ENCODE peak calls at places on chromosomes 1 and 21, in ten cellular contexts. X is occipital lobe, M is GM18507, K is coronary artery, Y is stromal cell of bone marrow, H is AML-193, D is HT-29, L is body of pancreas, E is HEK293T, B is dorsolateral prefrontal cortex. S is an unnamed sample.

GRCh38 chr1:194829492-194829891 is 1643.1 kb upstream of the B3GALT2 start:
- DNase-seq in K (no peak), B (no peak), X (no peak), E (no peak), H (no peak), M (no peak), D (no peak), L (no peak), Y (no peak), S (no peak)

GRCh38 chr1:37497832-37498231 is 16.7 kb downstream of the MEAF6 start:
- DNase-seq in D (peak), E (no peak), B (no peak), X (no peak), H (no peak), Y (no peak), L (peak), M (no peak), K (no peak), S (no peak)

GRCh38 chr1:245855846-245856730 is 651.0 kb downstream of the SMYD3 start:
- DNase-seq in D (no peak), Y (peak), X (no peak), K (no peak), E (no peak), L (no peak), B (no peak), M (no peak), H (no peak), S (no peak)

GRCh38 chr1:24707659-24708058 is 37.6 kb upstream of the CLIC4 start:
- DNase-seq in K (no peak), Y (no peak), D (no peak), H (no peak), L (no peak), E (no peak), X (no peak), B (no peak), M (no peak), S (no peak)

GRCh38 chr21:37060296-37060695 is 12.6 kb downstream of the PIGP start:
- DNase-seq in K (no peak), B (no peak), D (peak), Y (peak), M (no peak), H (no peak), L (no peak), E (peak), X (peak), S (peak)

GRCh38 chr1:150804671-150805070 is 3.4 kb downstream of the CTSK start:
- DNase-seq in E (no peak), M (no peak), D (no peak), X (no peak), H (no peak), B (no peak), Y (no peak), L (no peak), K (no peak), S (no peak)

GRCh38 chr1:226578946-226579639 is 30.5 kb downstream of the STUM start:
- DNase-seq in H (no peak), L (no peak), M (no peak), X (no peak), B (no peak), E (no peak), K (no peak), D (no peak), Y (no peak), S (no peak)

GRCh38 chr1:248823517-248824001 is 2.2 kb downstream of the SH3BP5L start:
- DNase-seq in E (no peak), Y (peak), H (no peak), M (no peak), X (no peak), K (peak), D (no peak), L (peak), B (no peak), S (no peak)

GRCh38 chr1:184002071-184002470 is 35.5 kb downstream of the COLGALT2 start:
- DNase-seq in M (no peak), K (no peak), H (no peak), Y (peak), B (no peak), D (peak), E (no peak), X (peak), L (peak), S (no peak)

GRCh38 chr1:29525941-29526340 is 289.6 kb downstream of the PTPRU start:
- DNase-seq in L (no peak), D (no peak), Y (no peak), M (no peak), B (no peak), H (no peak), E (no peak), X (no peak), K (peak), S (no peak)

GRCh38 chr1:59390307-59390706 is 93.4 kb downstream of the FGGY start:
- DNase-seq in K (no peak), E (no peak), Y (no peak), B (no peak), H (no peak), L (no peak), X (no peak), D (no peak), M (no peak), S (no peak)

GRCh38 chr1:6582370-6582769 is 2.6 kb downstream of the ZBTB48 start:
- DNase-seq in D (peak), M (no peak), L (no peak), H (no peak), B (no peak), E (no peak), K (no peak), X (no peak), Y (no peak), S (no peak)

GRCh38 chr21:46221664-46222435 is 6.7 kb downstream of the LSS start:
- DNase-seq in E (no peak), B (no peak), H (no peak), D (no peak), X (no peak), L (no peak), K (no peak), Y (no peak), M (no peak), S (no peak)

GRCh38 chr1:205980182-205980830 is 22.9 kb downstream of the RAB7B start:
- DNase-seq in D (no peak), L (no peak), E (no peak), X (no peak), Y (no peak), M (no peak), H (no peak), K (no peak), B (no peak), S (no peak)

GRCh38 chr1:236394905-236395779 is 1.1 kb downstream of the EDARADD start:
- DNase-seq in B (no peak), K (no peak), X (no peak), H (no peak), M (peak), E (peak), L (peak), D (no peak), Y (no peak), S (peak)

S was measured in BE2C.